ENCODE peak calls at places on chromosomes 3 and 15, in seven cellular contexts. H is sciatic nerve; B is activated CD4-positive, alpha-beta T cell treated with anti-CD3 and anti-CD28 coated beads, Interleukin-2, amount 50 U/mL, for 1 hour; T is NCI-H1092 treated with DMSO at 0.1 percent for 48 hours; U is RCC 7860; S is NCI-H345; I is HT-29. G is an unnamed sample.

GRCh38 chr15:88255496-88256171 is 905 bp downstream of the NTRK3 start:
- DNase-seq in H (peak; percentile 74), B (no peak), T (peak; percentile 43), U (no peak), S (peak; percentile 26), I (no peak), G (peak; percentile 34)

GRCh38 chr15:81293728-81294500 is 30.0 kb downstream of the STARD5 start:
- DNase-seq in H (peak; percentile 54), B (peak; percentile 60), T (no peak), U (no peak), S (no peak), I (no peak), G (peak; percentile 31)

GRCh38 chr3:98628317-98628716 is 34.9 kb upstream of the CPOX start:
- DNase-seq in H (no peak), B (no peak), T (no peak), U (no peak), S (no peak), I (no peak), G (no peak)

GRCh38 chr3:52530918-52531635 is 2.6 kb downstream of the NT5DC2 start:
- DNase-seq in H (peak; percentile 54), B (no peak), T (no peak), U (no peak), S (no peak), I (no peak), G (no peak)

GRCh38 chr3:18351069-18351628 is 74.0 kb downstream of the SATB1 start:
- DNase-seq in H (no peak), B (no peak), T (peak; percentile 61), U (no peak), S (no peak), I (no peak), G (no peak)

GRCh38 chr3:69791111-69791510 is 51.8 kb downstream of the MITF start:
- DNase-seq in H (peak; percentile 83), B (no peak), T (no peak), U (peak; percentile 24), S (no peak), I (no peak), G (no peak)

GRCh38 chr15:98003976-98004375 is 43.5 kb downstream of the ARRDC4 start:
- DNase-seq in H (no peak), B (no peak), T (no peak), U (no peak), S (no peak), I (no peak), G (no peak)

GRCh38 chr3:5301671-5302297 is 114.3 kb downstream of the EDEM1 start:
- DNase-seq in H (no peak), B (no peak), T (no peak), U (no peak), S (no peak), I (no peak), G (no peak)

GRCh38 chr3:40124918-40125317 is 184.6 kb upstream of the EIF1B start:
- DNase-seq in H (no peak), B (no peak), T (no peak), U (no peak), S (no peak), I (no peak), G (no peak)

GRCh38 chr3:159609620-159610019 is 379.0 kb upstream of the IL12A start:
- DNase-seq in H (no peak), B (no peak), T (no peak), U (no peak), S (no peak), I (no peak), G (no peak)

GRCh38 chr3:58463181-58463941 is 28.5 kb upstream of the KCTD6 start:
- DNase-seq in H (peak; percentile 73), B (peak; percentile 55), T (peak; percentile 51), U (peak; percentile 58), S (peak; percentile 53), I (peak; percentile 78), G (peak; percentile 75)

GRCh38 chr3:42097166-42097946 is 6.2 kb downstream of the TRAK1 start:
- DNase-seq in H (no peak), B (no peak), T (no peak), U (no peak), S (no peak), I (no peak), G (no peak)

GRCh38 chr3:15325228-15325627 is 7.2 kb downstream of the SH3BP5 start:
- DNase-seq in H (no peak), B (no peak), T (no peak), U (peak; percentile 30), S (no peak), I (no peak), G (no peak)